ENCODE peak calls at places on chromosomes 13 and 19, in four cellular contexts. A is H1, T is fibroblast of lung, N is mammary epithelial cell. O is an unnamed sample.

GRCh38 chr13:39364797-39365468 is 238.1 kb downstream of the LHFPL6 start:
- DNase-seq in N (peak; percentile 76), A (no peak), T (peak; percentile 61), O (peak; percentile 50)

GRCh38 chr13:32824061-32824460 is 192.2 kb upstream of the KL start:
- DNase-seq in N (no peak), A (no peak), T (no peak), O (no peak)

GRCh38 chr19:21410166-21410565 is 13.2 kb downstream of the ZNF493 start:
- DNase-seq in A (no peak), T (no peak), N (no peak), O (no peak)

GRCh38 chr13:26558912-26559485 is 1.5 kb downstream of the WASF3 start:
- DNase-seq in N (no peak), A (no peak), T (no peak), O (no peak)

GRCh38 chr13:26424181-26424580 is 133.3 kb upstream of the WASF3 start:
- DNase-seq in N (no peak), A (no peak), T (no peak), O (no peak)

GRCh38 chr19:11421607-11422098 is 2.5 kb upstream of the RGL3 start:
- DNase-seq in A (peak; percentile 70), N (no peak), T (no peak), O (peak; percentile 72)

GRCh38 chr19:33731886-33732285 is 64.8 kb upstream of the KCTD15 start:
- DNase-seq in N (no peak), T (no peak), A (no peak), O (no peak)

GRCh38 chr13:92781965-92782364 is 444.6 kb upstream of the GPC6 start:
- DNase-seq in A (no peak), N (no peak), T (no peak), O (no peak)

GRCh38 chr13:22592515-22592914 is 588.3 kb upstream of the SGCG start:
- DNase-seq in N (no peak), A (no peak), T (no peak), O (no peak)

GRCh38 chr13:24272452-24273161 is 36.8 kb upstream of the C1QTNF9 start:
- DNase-seq in A (no peak), T (peak; percentile 12), N (no peak), O (no peak)

GRCh38 chr19:45638930-45639729 is at the start of gene EML2:
- DNase-seq in A (no peak), N (peak; percentile 45), T (peak; percentile 39), O (peak; percentile 42)

GRCh38 chr19:43105496-43105895 is 23.0 kb upstream of the PSG2 start:
- DNase-seq in A (no peak), N (no peak), T (peak; percentile 34), O (no peak)

GRCh38 chr19:47135156-47135555 is 4.5 kb downstream of the SAE1 start:
- DNase-seq in T (no peak), N (no peak), A (no peak), O (no peak)
- H4K20me1 ChIP-seq in T (no peaks in the 10 kb centered on the region), N (no peaks in the 10 kb centered on the region), A (peaks cover 35% of the 10 kb centered on the region), O (peaks cover 20% of the 10 kb centered on the region)

GRCh38 chr13:30572859-30573275 is 44.9 kb upstream of the USPL1 start:
- DNase-seq in N (peak; percentile 37), T (peak; percentile 69), A (no peak), O (no peak)
- TF ChIP-seq CTCF in N (no peak), T (peak; percentile 39), A (peak; percentile 17), O (no peak)

GRCh38 chr19:16139752-16140151 is 3.7 kb upstream of the HSH2D start:
- DNase-seq in A (no peak), T (no peak), N (no peak), O (no peak)
- H3K27me3 ChIP-seq in A (no peaks in the 10 kb centered on the region), T (no peaks in the 10 kb centered on the region), N (no peaks in the 10 kb centered on the region), O (no peaks in the 10 kb centered on the region)

DNA sequence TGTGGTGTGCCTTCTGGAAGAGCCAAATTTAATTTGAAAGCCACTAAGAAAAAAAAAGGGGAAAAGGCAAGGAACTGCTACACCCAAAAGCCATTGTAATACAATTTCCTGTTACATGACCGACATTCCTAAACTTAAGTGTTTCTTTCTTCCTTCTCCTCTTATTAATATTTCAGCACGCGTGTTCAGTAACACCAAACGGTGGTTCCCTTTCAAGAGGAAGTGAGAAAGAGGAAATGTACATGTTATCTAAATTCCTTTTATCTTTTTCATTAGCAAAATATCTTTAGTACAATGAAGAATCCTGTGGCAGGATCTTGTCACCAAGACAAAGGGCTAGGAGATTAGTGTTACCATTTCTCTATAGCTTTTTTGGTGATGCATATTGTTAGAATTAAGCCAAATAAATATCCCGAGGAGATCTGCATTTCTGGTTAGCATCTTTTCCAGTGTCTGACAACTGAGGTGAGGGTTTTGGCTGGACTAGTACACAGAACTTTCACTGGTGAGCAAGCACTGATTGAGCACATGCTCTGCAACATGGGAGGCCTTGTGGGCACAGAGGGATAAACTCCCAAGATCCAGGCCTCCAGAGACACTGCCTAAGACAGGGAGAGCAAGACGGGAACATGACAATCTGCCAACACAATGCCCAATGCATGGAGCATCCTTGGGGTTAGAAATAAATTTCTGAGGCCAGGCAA is 22.1 kb downstream of the LATS2 start:
- DNase-seq in A (no peak), N (no peak), T (peak; percentile 14), O (no peak)
- H4K20me1 ChIP-seq in A (peaks cover 24% of the 10 kb centered on the region), N (no peaks in the 10 kb centered on the region), T (peaks cover 5% of the 10 kb centered on the region), O (peaks cover 26% of the 10 kb centered on the region)

GRCh38 chr19:39993605-39994004 is 3.3 kb upstream of the ZNF546 start:
- DNase-seq in T (no peak), A (no peak), N (no peak), O (no peak)
- TF ChIP-seq CTCF in T (no peak), A (no peak), N (no peak), O (no peak)

DNA sequence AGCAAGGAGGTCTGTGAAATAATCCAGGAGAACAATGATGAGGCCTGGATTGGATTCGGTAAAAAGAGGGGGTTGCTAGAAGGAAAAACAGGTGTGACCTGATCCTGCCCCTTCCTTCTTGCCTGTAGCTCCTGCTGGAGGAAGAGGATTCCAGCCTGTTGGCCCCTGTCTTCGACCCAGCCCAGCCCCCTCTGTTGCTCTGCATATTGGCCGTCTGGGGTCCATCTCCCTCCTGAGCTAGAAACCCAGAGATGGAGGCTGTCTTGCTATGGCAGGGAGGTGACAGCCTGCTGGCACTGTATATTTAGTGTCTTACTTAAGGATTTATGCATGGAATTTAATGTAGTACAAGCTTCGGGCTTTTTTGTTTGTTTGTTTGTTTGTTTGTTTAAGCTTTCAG is 6.6 kb downstream of the DMRTC2 start:
- DNase-seq in A (no peak), T (no peak), N (no peak), O (no peak)
- H3K27me3 ChIP-seq in A (no peaks in the 10 kb centered on the region), T (peaks cover 25% of the 10 kb centered on the region), N (peaks cover 11% of the 10 kb centered on the region), O (peaks cover 64% of the 10 kb centered on the region)

GRCh38 chr13:98150836-98151489 is 8.1 kb downstream of the FARP1 start:
- DNase-seq in T (no peak), N (no peak), A (no peak), O (no peak)
- H4K20me1 ChIP-seq in T (no peaks in the 10 kb centered on the region), N (no peaks in the 10 kb centered on the region), A (peaks cover 2% of the 10 kb centered on the region), O (no peaks in the 10 kb centered on the region)

GRCh38 chr13:87259479-87260083 is 411.6 kb upstream of the SLITRK5 start:
- DNase-seq in N (no peak), T (no peak), A (no peak), O (no peak)
- TF ChIP-seq CTCF in N (peak; percentile 29), T (peak; percentile 28), A (peak; percentile 46), O (peak; percentile 55)

GRCh38 chr19:49070416-49070815 is 2.1 kb downstream of the KCNA7 start:
- DNase-seq in A (no peak), T (no peak), N (no peak), O (no peak)
- H3K27me3 ChIP-seq in A (peaks cover 26% of the 10 kb centered on the region), T (peaks cover 42% of the 10 kb centered on the region), N (peaks cover 18% of the 10 kb centered on the region), O (peaks cover 41% of the 10 kb centered on the region)

O was measured in PC-9.